ENCODE peak calls at places on chromosomes 16 and 17, in seven cellular contexts. U is nephron progenitor cell, V is GM23338, J is dorsolateral prefrontal cortex, K is glutamatergic neuron, H is breast epithelium, C is tibial nerve. G is an unnamed sample.

GRCh38 chr17:3880983-3881382 is 11.9 kb downstream of the CAMKK1 start:
- DNase-seq in U (no peak), V (no peak), J (no peak), K (no peak), H (no peak), C (no peak), G (no peak)

GRCh38 chr16:4954714-4955113 is 3.4 kb upstream of the SEC14L5 start:
- DNase-seq in U (no peak), V (no peak), J (no peak), K (no peak), H (no peak), C (no peak), G (no peak)

GRCh38 chr16:20626971-20627370 is 50.8 kb upstream of the ACSM2B start:
- DNase-seq in U (no peak), V (no peak), J (no peak), K (no peak), H (no peak), C (no peak), G (no peak)

GRCh38 chr17:69357701-69358100 is 30.8 kb upstream of the ABCA5 start:
- DNase-seq in U (no peak), V (peak), J (no peak), K (no peak), H (no peak), C (no peak), G (no peak)

GRCh38 chr16:50470687-50471086 is 77.5 kb upstream of the NKD1 start:
- DNase-seq in U (no peak), V (no peak), J (no peak), K (no peak), H (no peak), C (no peak), G (no peak)

GRCh38 chr17:1511756-1512321 is 4.6 kb downstream of the INPP5K start:
- DNase-seq in U (no peak), V (no peak), J (no peak), K (no peak), H (no peak), C (no peak), G (no peak)

GRCh38 chr17:45906237-45906636 is 11.9 kb downstream of the MAPT start:
- DNase-seq in U (no peak), V (no peak), J (no peak), K (no peak), H (no peak), C (no peak), G (no peak)

GRCh38 chr17:32426894-32427293 is 17.4 kb upstream of the PSMD11 start:
- DNase-seq in U (no peak), V (no peak), J (no peak), K (no peak), H (no peak), C (no peak), G (no peak)

GRCh38 chr17:80455784-80456183 is 20.6 kb downstream of the NPTX1 start:
- DNase-seq in U (no peak), V (no peak), J (no peak), K (no peak), H (no peak), C (no peak), G (no peak)

GRCh38 chr17:57956311-57957119 is 1.3 kb upstream of the CUEDC1 start:
- DNase-seq in U (no peak), V (peak), J (no peak), K (no peak), H (peak), C (no peak), G (no peak)

GRCh38 chr17:3965123-3965800 is 1.0 kb upstream of the ATP2A3 start:
- DNase-seq in U (peak), V (peak), J (no peak), K (peak), H (no peak), C (peak), G (no peak)

GRCh38 chr16:77660311-77660710 is 62.0 kb upstream of the NUDT7 start:
- DNase-seq in U (no peak), V (peak), J (no peak), K (no peak), H (no peak), C (no peak), G (no peak)

GRCh38 chr17:65794572-65794971 is 233.1 kb upstream of the AXIN2 start:
- DNase-seq in U (peak), V (peak), J (no peak), K (peak), H (no peak), C (no peak), G (no peak)

GRCh38 chr17:33523577-33523981 is 230.5 kb upstream of the ASIC2 start:
- DNase-seq in U (no peak), V (no peak), J (peak), K (no peak), H (no peak), C (no peak), G (no peak)

GRCh38 chr17:44628234-44629188 is 27.8 kb upstream of the MEIOC start:
- DNase-seq in U (peak), V (peak), J (peak), K (peak), H (no peak), C (peak), G (no peak)

GRCh38 chr16:2489581-2489980 is 14.7 kb downstream of the TBC1D24 start:
- DNase-seq in U (no peak), V (no peak), J (no peak), K (no peak), H (no peak), C (no peak), G (no peak)

GRCh38 chr16:78505544-78506371 is 406.3 kb downstream of the WWOX start:
- DNase-seq in U (no peak), V (peak), J (no peak), K (no peak), H (peak), C (peak), G (peak)

GRCh38 chr17:29567362-29568330 is 809 bp upstream of the ABHD15 start:
- DNase-seq in U (peak), V (peak), J (peak), K (peak), H (peak), C (peak), G (peak)

GRCh38 chr16:23362460-23363317 is 60.6 kb downstream of the SCNN1B start:
- DNase-seq in U (no peak), V (no peak), J (no peak), K (no peak), H (peak), C (peak), G (no peak)

GRCh38 chr17:60065867-60066266 is 12.9 kb downstream of the HEATR6 start:
- DNase-seq in U (no peak), V (no peak), J (no peak), K (no peak), H (no peak), C (no peak), G (no peak)

GRCh38 chr16:47734987-47735594 is 274.0 kb downstream of the PHKB start:
- DNase-seq in U (no peak), V (no peak), J (no peak), K (no peak), H (no peak), C (no peak), G (no peak)

GRCh38 chr16:8551388-8552332 is 38.7 kb downstream of the TMEM114 start:
- DNase-seq in U (no peak), V (no peak), J (no peak), K (no peak), H (no peak), C (no peak), G (no peak)

GRCh38 chr17:37766951-37767350 is 22.1 kb upstream of the HNF1B start:
- DNase-seq in U (no peak), V (no peak), J (no peak), K (no peak), H (no peak), C (no peak), G (no peak)

GRCh38 chr17:41620583-41621434 is 3.6 kb downstream of the KRT17 start:
- DNase-seq in U (no peak), V (no peak), J (no peak), K (peak), H (peak), C (no peak), G (no peak)

GRCh38 chr16:14324581-14324980 is 253.5 kb downstream of the MRTFB start:
- DNase-seq in U (no peak), V (no peak), J (no peak), K (no peak), H (no peak), C (no peak), G (no peak)

GRCh38 chr17:28228109-28228840 is 90.7 kb upstream of the TMEM97 start:
- DNase-seq in U (no peak), V (peak), J (no peak), K (no peak), H (no peak), C (no peak), G (no peak)

GRCh38 chr17:40349477-40350409 is 14.8 kb downstream of the GJD3 start:
- DNase-seq in U (no peak), V (no peak), J (no peak), K (peak), H (no peak), C (no peak), G (peak)

GRCh38 chr17:40121886-40122465 is at the start of gene MSL1:
- DNase-seq in U (peak), V (peak), J (peak), K (peak), H (peak), C (peak), G (peak)

GRCh38 chr17:19020016-19020415 is 15.5 kb upstream of the FAM83G start:
- DNase-seq in U (no peak), V (no peak), J (no peak), K (no peak), H (no peak), C (no peak), G (peak)

GRCh38 chr16:82027629-82028035 is 7.4 kb upstream of the HSD17B2 start:
- DNase-seq in U (no peak), V (no peak), J (no peak), K (no peak), H (no peak), C (no peak), G (no peak)

GRCh38 chr16:82034981-82035612 is at the start of gene HSD17B2:
- DNase-seq in U (no peak), V (no peak), J (no peak), K (no peak), H (no peak), C (no peak), G (no peak)

GRCh38 chr16:82033006-82033405 is 2.0 kb upstream of the HSD17B2 start:
- DNase-seq in U (no peak), V (no peak), J (no peak), K (no peak), H (no peak), C (no peak), G (no peak)

GRCh38 chr16:82033683-82034300 is 1.3 kb upstream of the HSD17B2 start:
- DNase-seq in U (no peak), V (no peak), J (no peak), K (no peak), H (no peak), C (no peak), G (no peak)

GRCh38 chr16:82031116-82032084 is 3.7 kb upstream of the HSD17B2 start:
- DNase-seq in U (no peak), V (peak), J (no peak), K (no peak), H (no peak), C (no peak), G (no peak)
- TF ChIP-seq CTCF in U (peak), V (peak), J (peak), K (no peak), H (peak), C (peak), G (no peak)

DNA sequence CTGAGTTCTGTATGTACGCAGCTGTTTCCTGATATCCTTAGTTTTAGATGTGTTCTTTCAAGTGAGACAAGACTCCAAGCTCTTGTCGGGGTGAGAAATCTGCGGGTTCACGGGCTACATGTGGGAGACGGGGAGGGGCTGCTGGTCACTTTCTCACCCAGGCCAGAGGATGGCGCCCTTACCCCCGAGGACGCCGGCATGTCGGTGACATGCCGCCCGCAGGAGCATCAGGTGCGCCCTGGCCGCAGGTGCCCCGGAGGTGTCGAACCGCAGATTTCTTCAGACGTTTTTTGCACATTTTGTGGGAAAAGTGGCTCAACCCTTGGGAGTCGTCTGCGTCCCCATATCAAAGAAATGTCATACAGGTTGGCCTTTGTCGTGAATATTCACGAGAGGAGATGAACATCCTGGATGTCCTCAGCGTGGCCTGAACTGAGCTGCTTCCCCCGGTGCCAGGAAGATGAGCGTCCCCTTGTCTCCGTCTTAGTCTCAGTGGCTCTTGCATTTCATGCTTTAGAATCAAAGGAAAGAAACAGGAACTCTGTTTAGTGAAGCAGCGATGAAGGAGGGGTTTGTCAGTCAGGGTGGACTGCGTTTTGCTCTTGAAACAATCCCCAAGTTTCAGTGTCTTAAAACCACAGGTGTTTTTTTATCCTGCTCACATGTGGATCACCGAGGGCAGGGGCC is 75.3 kb upstream of the ZNF750 start:
- DNase-seq in U (no peak), V (peak), J (no peak), K (no peak), H (no peak), C (no peak), G (no peak)
- TF ChIP-seq CTCF in U (no peak), V (peak), J (no peak), K (no peak), H (no peak), C (no peak), G (no peak)

GRCh38 chr17:62692159-62692651 is 64.7 kb downstream of the MRC2 start:
- DNase-seq in U (no peak), V (no peak), J (no peak), K (no peak), H (no peak), C (no peak), G (no peak)

GRCh38 chr17:62696726-62697490 is 69.4 kb downstream of the MRC2 start:
- DNase-seq in U (no peak), V (no peak), J (no peak), K (no peak), H (no peak), C (no peak), G (no peak)

GRCh38 chr17:62692721-62693431 is 65.4 kb downstream of the MRC2 start:
- DNase-seq in U (peak), V (peak), J (no peak), K (peak), H (no peak), C (no peak), G (no peak)

GRCh38 chr17:62696256-62696655 is 68.8 kb downstream of the MRC2 start:
- DNase-seq in U (no peak), V (no peak), J (no peak), K (no peak), H (no peak), C (no peak), G (no peak)

DNA sequence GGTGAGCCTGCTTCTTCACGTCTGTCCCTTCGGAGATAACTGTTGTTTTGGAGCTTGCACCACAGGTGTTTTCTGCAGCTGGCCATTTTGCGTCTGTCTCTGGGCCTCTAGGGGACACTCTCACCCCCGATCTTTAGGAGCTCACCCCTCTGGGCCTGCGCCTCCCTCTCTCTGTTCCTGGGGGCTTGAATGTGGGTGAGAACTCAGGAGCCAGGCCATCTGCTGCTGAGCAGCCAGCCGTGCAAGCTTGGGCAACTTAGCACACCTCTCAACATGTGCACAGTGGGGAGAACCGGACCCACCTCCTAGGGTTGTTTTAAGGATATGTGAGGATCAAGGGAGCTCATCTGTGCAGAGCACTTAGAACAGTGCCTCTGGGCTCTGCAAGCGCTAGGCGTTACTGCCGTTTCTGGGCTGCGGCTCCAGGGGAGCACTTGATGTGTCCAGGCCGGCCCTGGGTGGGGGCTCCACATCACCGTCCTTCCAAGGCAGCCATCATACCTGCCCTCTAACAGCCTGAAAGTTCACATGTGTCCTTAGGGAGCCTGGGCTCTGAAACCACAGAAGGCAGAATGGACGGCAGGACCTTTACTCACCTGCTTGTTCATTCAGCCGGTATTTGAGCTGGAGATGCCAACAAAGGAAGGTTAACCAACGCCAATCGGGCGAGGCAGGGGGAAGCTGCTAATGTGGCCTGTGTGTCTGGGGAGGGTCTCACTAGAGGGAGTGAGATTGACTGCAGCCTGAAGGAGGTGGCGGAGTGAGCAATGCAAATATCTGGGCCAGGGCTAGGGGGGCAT is 66.3 kb downstream of the MRC2 start:
- DNase-seq in U (no peak), V (no peak), J (no peak), K (no peak), H (no peak), C (no peak), G (no peak)
- TF ChIP-seq CTCF in U (no peak), V (no peak), J (no peak), K (no peak), H (no peak), C (no peak), G (no peak)

GRCh38 chr17:15368605-15369004 is 27.2 kb upstream of the TEKT3 start:
- DNase-seq in U (no peak), V (no peak), J (no peak), K (no peak), H (no peak), C (no peak), G (no peak)

GRCh38 chr17:15361151-15361550 is 19.8 kb upstream of the TEKT3 start:
- DNase-seq in U (no peak), V (no peak), J (no peak), K (no peak), H (no peak), C (no peak), G (no peak)

GRCh38 chr17:15364615-15365014 is 23.2 kb upstream of the TEKT3 start:
- DNase-seq in U (no peak), V (no peak), J (no peak), K (no peak), H (no peak), C (peak), G (no peak)

GRCh38 chr17:15361592-15361991 is 20.2 kb upstream of the TEKT3 start:
- DNase-seq in U (no peak), V (no peak), J (no peak), K (no peak), H (no peak), C (no peak), G (no peak)

GRCh38 chr17:15363702-15364101 is 22.3 kb upstream of the TEKT3 start:
- DNase-seq in U (no peak), V (no peak), J (no peak), K (no peak), H (no peak), C (no peak), G (no peak)
- TF ChIP-seq CTCF in U (no peak), V (no peak), J (no peak), K (no peak), H (no peak), C (no peak), G (no peak)

GRCh38 chr17:8121531-8122390 is 2.1 kb downstream of the HES7 start:
- DNase-seq in U (peak), V (peak), J (peak), K (peak), H (no peak), C (peak), G (peak)
- TF ChIP-seq CTCF in U (peak), V (peak), J (peak), K (no peak), H (peak), C (peak), G (no peak)

G was measured in mesothelial cell of epicardium.